ENCODE peak calls at places on chromosomes 5 and 9, in ten cellular contexts. G is cardiac fibroblast, H is fibroblast of lung, Z is GM12865, P is bronchial epithelial cell, U is uterus, R is kidney, I is upper lobe of left lung, Y is endodermal cell, O is colonic mucosa. M is an unnamed sample.

GRCh38 chr5:142325677-142326479 is 1.1 kb upstream of the SPRY4 start:
- DNase-seq in O (peak), P (no peak), Z (no peak), H (peak), U (no peak), I (peak), G (peak), R (peak), Y (peak), M (peak)

GRCh38 chr5:139668064-139668880 is 20.1 kb downstream of the CXXC5 start:
- DNase-seq in H (peak), R (peak), P (peak), U (no peak), I (no peak), O (no peak), G (peak), Y (peak), Z (peak), M (no peak)

GRCh38 chr5:34499001-34499734 is 157.0 kb upstream of the RAI14 start:
- DNase-seq in I (peak), H (peak), U (no peak), R (no peak), G (peak), Y (no peak), P (peak), Z (peak), O (no peak), M (no peak)

GRCh38 chr5:57004800-57005199 is 52.9 kb upstream of the MIER3 start:
- DNase-seq in R (no peak), U (no peak), H (no peak), G (no peak), I (no peak), Y (peak), Z (no peak), P (peak), O (no peak), M (no peak)

GRCh38 chr9:100598641-100599145 is 20.8 kb downstream of the CAVIN4 start:
- DNase-seq in P (peak), U (peak), O (peak), Y (peak), R (peak), G (peak), Z (peak), I (peak), H (peak), M (peak)

GRCh38 chr9:135951889-135952663 is 9.1 kb downstream of the UBAC1 start:
- DNase-seq in U (no peak), Y (no peak), O (no peak), H (peak), Z (no peak), P (peak), R (no peak), G (peak), I (no peak), M (no peak)

GRCh38 chr9:129567842-129568559 is 52.9 kb downstream of the C9orf50 start:
- DNase-seq in Z (no peak), Y (peak), R (peak), P (peak), G (peak), H (peak), U (no peak), O (no peak), I (peak), M (no peak)

GRCh38 chr5:39224196-39224754 is 4.9 kb upstream of the FYB1 start:
- DNase-seq in Z (no peak), R (no peak), I (peak), H (peak), U (no peak), G (peak), O (peak), P (peak), Y (peak), M (peak)

GRCh38 chr5:104498281-104498680 is 935.7 kb upstream of the NUDT12 start:
- DNase-seq in U (no peak), Y (no peak), O (no peak), I (no peak), G (no peak), R (no peak), H (peak), Z (no peak), P (peak), M (no peak)

GRCh38 chr9:77647659-77648457 is at the start of gene GNA14:
- DNase-seq in P (no peak), H (peak), R (peak), Z (no peak), I (peak), U (peak), G (peak), Y (peak), O (peak), M (peak)

GRCh38 chr5:73312146-73312871 is 136.3 kb downstream of the FOXD1 start:
- DNase-seq in U (no peak), H (peak), G (peak), O (no peak), P (no peak), I (no peak), Y (no peak), R (peak), Z (peak), M (no peak)

GRCh38 chr5:84673785-84674184 is 289.1 kb upstream of the EDIL3 start:
- DNase-seq in R (no peak), I (no peak), P (no peak), O (no peak), H (no peak), Y (no peak), Z (no peak), U (no peak), G (no peak), M (no peak)

GRCh38 chr9:130176760-130177159 is 4.6 kb downstream of the NCS1 start:
- DNase-seq in R (no peak), G (no peak), O (no peak), I (no peak), U (no peak), H (no peak), P (no peak), Z (no peak), Y (no peak), M (no peak)

GRCh38 chr5:107985144-107985543 is 314.4 kb upstream of the EFNA5 start:
- DNase-seq in P (peak), O (no peak), Z (no peak), Y (no peak), I (peak), U (no peak), G (peak), R (no peak), H (no peak), M (no peak)

GRCh38 chr9:69542942-69543704 is 129.0 kb downstream of the APBA1 start:
- DNase-seq in Z (no peak), O (no peak), G (no peak), R (no peak), I (no peak), Y (peak), U (no peak), P (no peak), H (no peak), M (no peak)

GRCh38 chr9:36867672-36868471 is 166.2 kb downstream of the PAX5 start:
- DNase-seq in O (peak), Y (no peak), P (no peak), I (no peak), U (no peak), G (no peak), Z (no peak), R (no peak), H (no peak), M (peak)

GRCh38 chr5:59800375-59800893 is 93.1 kb downstream of the PDE4D start:
- DNase-seq in H (no peak), U (no peak), G (no peak), O (no peak), Y (peak), P (no peak), Z (no peak), I (no peak), R (no peak), M (no peak)
- TF ChIP-seq CTCF in H (no peak), U (no peak), G (no peak), O (no peak), Y (peak), P (no peak), Z (no peak), I (no peak), R (no peak), M (no peak)

DNA sequence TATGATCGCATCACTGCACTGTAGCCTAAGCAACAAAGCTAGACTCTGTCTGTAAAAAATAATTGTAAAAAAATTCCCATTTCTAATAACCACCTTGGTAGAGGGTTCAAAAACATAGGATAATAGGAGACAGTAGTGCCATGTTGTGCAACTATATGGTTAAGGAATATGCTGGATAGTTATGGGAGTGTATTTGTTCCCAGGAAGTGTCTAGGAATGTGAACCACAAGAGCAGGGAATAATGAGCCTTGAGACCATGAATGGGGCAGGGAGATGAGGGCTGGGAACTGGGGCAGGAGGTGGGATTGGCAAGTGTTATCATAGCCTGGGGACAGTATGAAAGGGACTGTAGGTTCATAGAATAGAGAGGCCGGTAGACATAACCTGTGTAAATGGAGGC is 50.4 kb downstream of the RUSC2 start:
- DNase-seq in U (no peak), Y (no peak), H (peak), G (no peak), O (no peak), P (no peak), Z (no peak), I (no peak), R (no peak), M (no peak)
- H3K4me3 ChIP-seq in U (no peak), Y (no peak), H (no peak), G (no peak), O (no peak), P (no peak), Z (no peak), I (no peak), R (no peak), M (no peak)

GRCh38 chr5:96258692-96259091 is 174.4 kb downstream of the PCSK1 start:
- DNase-seq in Z (no peak), I (no peak), O (no peak), R (no peak), P (peak), G (no peak), Y (no peak), H (no peak), U (no peak), M (no peak)

GRCh38 chr5:96257904-96258303 is 175.1 kb downstream of the PCSK1 start:
- DNase-seq in Y (no peak), I (no peak), H (peak), Z (no peak), O (no peak), G (peak), R (no peak), P (peak), U (no peak), M (no peak)

GRCh38 chr5:96254980-96255681 is 177.9 kb downstream of the PCSK1 start:
- DNase-seq in I (no peak), P (peak), G (peak), H (peak), U (peak), R (no peak), Y (no peak), O (no peak), Z (no peak), M (no peak)

GRCh38 chr5:96259211-96259772 is 173.8 kb downstream of the PCSK1 start:
- DNase-seq in R (no peak), Z (peak), G (peak), H (peak), U (no peak), I (no peak), O (no peak), Y (no peak), P (peak), M (no peak)

DNA sequence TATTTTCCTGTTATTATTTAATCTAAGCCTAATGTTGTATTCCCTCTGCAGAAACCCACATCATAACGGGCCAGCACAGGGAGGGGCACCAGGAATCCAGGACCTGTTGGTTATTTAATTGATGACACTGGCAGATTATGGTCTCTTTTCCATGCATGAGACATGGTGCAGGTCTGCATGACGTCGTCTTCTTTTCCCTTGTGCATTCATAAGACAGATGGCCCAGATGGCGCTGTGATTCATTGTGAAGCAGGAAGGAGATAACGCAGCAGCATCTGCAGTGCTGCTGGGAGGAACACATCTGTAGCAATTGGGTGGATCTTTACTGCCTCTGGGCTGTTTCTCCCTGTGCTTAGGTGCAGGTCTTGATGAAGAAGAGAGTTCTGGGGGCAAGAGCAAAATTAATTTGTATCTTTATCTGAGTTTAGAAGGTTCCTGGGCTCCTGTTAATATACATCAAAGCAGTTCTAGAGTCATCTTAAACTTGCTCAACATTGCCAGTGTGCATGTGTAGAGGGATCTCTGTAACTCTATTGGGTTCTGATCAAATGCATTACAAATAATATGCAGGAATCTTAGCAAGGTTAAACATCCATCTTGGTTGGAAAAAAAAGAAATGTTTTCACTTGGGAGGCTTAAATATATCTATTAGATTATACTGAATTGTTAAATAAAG is 176.1 kb downstream of the PCSK1 start:
- DNase-seq in H (peak), R (no peak), Y (no peak), U (peak), P (peak), O (peak), G (peak), I (no peak), Z (peak), M (no peak)
- TF ChIP-seq CTCF in H (no peak), R (no peak), Y (no peak), U (no peak), P (no peak), O (no peak), G (no peak), I (no peak), Z (peak), M (no peak)

GRCh38 chr9:92764381-92764987 is at the start of gene BICD2:
- DNase-seq in Z (no peak), O (no peak), U (no peak), P (no peak), I (no peak), Y (peak), G (no peak), R (no peak), H (no peak), M (no peak)

GRCh38 chr9:92762781-92763708 is 1.6 kb downstream of the BICD2 start:
- DNase-seq in Y (peak), O (no peak), U (no peak), P (no peak), H (no peak), R (peak), G (no peak), I (no peak), Z (no peak), M (no peak)

GRCh38 chr9:92763721-92764380 is 782 bp downstream of the BICD2 start:
- DNase-seq in P (no peak), Z (peak), R (peak), O (no peak), I (peak), Y (peak), G (no peak), U (no peak), H (peak), M (peak)

GRCh38 chr9:92767078-92768054 is 2.7 kb upstream of the BICD2 start:
- DNase-seq in H (no peak), G (no peak), Z (no peak), Y (no peak), P (no peak), R (no peak), I (no peak), O (peak), U (no peak), M (no peak)

GRCh38 chr9:92764988-92765936 is 629 bp upstream of the BICD2 start:
- DNase-seq in O (peak), Y (peak), I (peak), G (peak), P (peak), H (peak), U (peak), R (peak), Z (peak), M (peak)
- H3K4me3 ChIP-seq in O (peak), Y (peak), I (peak), G (peak), P (peak), H (peak), U (peak), R (peak), Z (peak), M (peak)

DNA sequence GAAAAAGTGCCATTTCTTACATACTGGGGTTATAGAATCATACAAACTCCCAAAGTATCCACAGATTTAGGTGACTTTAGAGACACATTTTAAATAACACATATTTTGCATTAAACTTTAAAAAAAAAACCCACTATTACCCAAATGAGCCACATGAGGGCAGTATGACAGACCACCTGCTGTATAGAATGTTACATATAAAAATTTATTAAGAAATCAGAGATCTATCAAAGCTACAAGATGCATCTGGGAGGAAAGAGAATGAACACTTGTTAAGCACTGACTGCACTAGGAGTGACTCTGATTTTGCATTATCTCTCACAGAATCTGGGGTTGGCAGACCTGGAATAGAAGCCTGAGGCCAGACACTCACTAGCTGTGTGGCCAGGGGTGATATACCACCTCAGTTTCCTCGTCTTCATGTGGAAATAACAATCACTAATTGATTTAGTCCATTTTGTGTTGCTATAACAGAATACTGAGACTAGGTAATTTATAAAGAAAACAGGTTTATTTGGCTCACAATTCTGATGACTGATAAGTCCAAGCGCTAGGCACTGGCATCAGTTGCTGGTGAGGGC is 98.4 kb downstream of the ARSB start:
- DNase-seq in U (no peak), I (no peak), Z (peak), Y (no peak), H (no peak), G (peak), P (peak), R (no peak), O (no peak), M (no peak)
- TF ChIP-seq CTCF in U (no peak), I (no peak), Z (peak), Y (peak), H (peak), G (peak), P (peak), R (no peak), O (peak), M (no peak)

GRCh38 chr5:160398806-160399205 is 1.0 kb downstream of the FAM200C start:
- DNase-seq in I (no peak), Y (no peak), U (no peak), Z (no peak), R (no peak), H (peak), O (no peak), G (peak), P (no peak), M (no peak)
- H3K4me3 ChIP-seq in I (peak), Y (peak), U (peak), Z (peak), R (peak), H (peak), O (peak), G (peak), P (no peak), M (peak)

DNA sequence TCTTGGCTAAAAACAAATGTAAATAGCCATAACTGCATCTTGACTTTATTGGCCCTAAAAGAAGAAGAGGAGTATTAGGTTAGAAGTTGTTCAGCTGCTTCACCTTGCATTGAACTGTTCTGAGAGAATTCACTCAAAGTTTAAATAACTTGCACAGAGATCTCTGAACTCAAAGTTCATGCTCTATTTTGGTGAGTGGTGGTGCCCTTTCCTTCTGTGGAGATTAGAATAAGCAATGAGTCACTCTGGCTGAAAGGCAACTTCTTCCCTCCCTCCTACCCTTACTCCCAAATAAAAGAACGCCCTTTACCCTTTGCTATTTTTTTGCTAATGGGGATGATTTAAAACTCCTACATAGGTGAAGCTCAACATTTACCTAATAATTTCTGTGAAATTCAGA is 48.9 kb downstream of the ERMP1 start:
- DNase-seq in Y (no peak), G (no peak), O (no peak), U (no peak), R (no peak), I (no peak), H (no peak), Z (no peak), P (no peak), M (no peak)
- TF ChIP-seq CTCF in Y (no peak), G (no peak), O (no peak), U (no peak), R (no peak), I (no peak), H (no peak), Z (no peak), P (no peak), M (no peak)

DNA sequence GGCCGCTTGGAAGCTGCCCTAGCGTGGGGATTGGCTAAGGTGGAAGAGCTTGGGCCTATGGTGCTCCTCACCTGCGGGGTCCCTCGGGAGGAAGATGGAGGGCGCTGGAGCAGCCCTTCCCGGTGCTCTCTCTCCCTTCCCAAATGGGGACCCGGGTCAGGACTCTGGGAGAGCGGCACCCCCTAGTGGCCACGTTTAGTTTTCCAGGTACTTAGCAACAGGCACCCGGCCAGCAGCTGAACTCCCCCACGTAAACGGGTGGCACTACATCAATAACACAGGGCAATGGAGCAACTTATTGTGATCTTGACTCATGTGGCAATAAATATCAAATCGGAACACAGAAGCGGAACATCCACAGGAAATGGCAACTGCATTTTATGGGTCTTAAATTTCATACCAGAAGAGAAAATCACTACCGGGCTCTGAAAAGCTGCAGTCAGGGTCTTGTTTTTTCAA is 316.6 kb downstream of the AGTPBP1 start:
- DNase-seq in U (no peak), R (peak), P (peak), Y (peak), Z (peak), G (peak), O (peak), H (peak), I (peak), M (no peak)
- H3K4me3 ChIP-seq in U (no peak), R (no peak), P (no peak), Y (no peak), Z (no peak), G (no peak), O (no peak), H (no peak), I (no peak), M (no peak)

M was measured in sigmoid colon.